ENCODE peak calls at places on chromosomes 6 and 20, in eight cellular contexts. One of them, this sample, is unnamed.
A peak's percentile ranks its signal among the peaks of the same experiment; 100 is the strongest.

GRCh38 chr20:41374568-41374920 is 7.9 kb upstream of the EMILIN3 start:
- ATAC-seq in heart right ventricle: no peak
- ATAC-seq in heart left ventricle: no peak
- ATAC-seq in stimulated activated naive CD8-positive, alpha-beta T cell treated with anti-CD3 and anti-CD28 coated beads, Interleukin-15, amount 100 ng/mL, for 72 hours: no peak
- ATAC-seq in left lung: no peak
- ATAC-seq in pancreas: no peak
- ATAC-seq in aorta: no peak
- ATAC-seq in SK-N-SH treated with all-trans-retinoic acid at 6 μM for 48 hours: no peak
- ATAC-seq in this sample: no peak

GRCh38 chr6:109526905-109527628 is 44.0 kb upstream of the ZBTB24 start:
- ATAC-seq in heart right ventricle: peak; percentile 51
- ATAC-seq in heart left ventricle: peak; percentile 60
- ATAC-seq in stimulated activated naive CD8-positive, alpha-beta T cell treated with anti-CD3 and anti-CD28 coated beads, Interleukin-15, amount 100 ng/mL, for 72 hours: peak; percentile 96
- ATAC-seq in left lung: peak; percentile 90
- ATAC-seq in pancreas: peak; percentile 79
- ATAC-seq in aorta: peak; percentile 74
- ATAC-seq in SK-N-SH treated with all-trans-retinoic acid at 6 μM for 48 hours: peak; percentile 99
- ATAC-seq in this sample: peak; percentile 47

GRCh38 chr6:43978473-43979360 is 148.5 kb downstream of the MRPL14 start:
- ATAC-seq in heart right ventricle: no peak
- ATAC-seq in heart left ventricle: peak; percentile 26
- ATAC-seq in stimulated activated naive CD8-positive, alpha-beta T cell treated with anti-CD3 and anti-CD28 coated beads, Interleukin-15, amount 100 ng/mL, for 72 hours: no peak
- ATAC-seq in left lung: no peak
- ATAC-seq in pancreas: no peak
- ATAC-seq in aorta: no peak
- ATAC-seq in SK-N-SH treated with all-trans-retinoic acid at 6 μM for 48 hours: no peak
- ATAC-seq in this sample: no peak

GRCh38 chr6:37418727-37419126 is 14.3 kb upstream of the CMTR1 start:
- ATAC-seq in heart right ventricle: no peak
- ATAC-seq in heart left ventricle: no peak
- ATAC-seq in stimulated activated naive CD8-positive, alpha-beta T cell treated with anti-CD3 and anti-CD28 coated beads, Interleukin-15, amount 100 ng/mL, for 72 hours: no peak
- ATAC-seq in left lung: no peak
- ATAC-seq in pancreas: no peak
- ATAC-seq in aorta: no peak
- ATAC-seq in SK-N-SH treated with all-trans-retinoic acid at 6 μM for 48 hours: no peak
- ATAC-seq in this sample: no peak

GRCh38 chr20:52150440-52151258 is 40.9 kb downstream of the ZFP64 start:
- ATAC-seq in heart right ventricle: no peak
- ATAC-seq in heart left ventricle: no peak
- ATAC-seq in stimulated activated naive CD8-positive, alpha-beta T cell treated with anti-CD3 and anti-CD28 coated beads, Interleukin-15, amount 100 ng/mL, for 72 hours: no peak
- ATAC-seq in left lung: peak; percentile 76
- ATAC-seq in pancreas: peak; percentile 76
- ATAC-seq in aorta: no peak
- ATAC-seq in SK-N-SH treated with all-trans-retinoic acid at 6 μM for 48 hours: peak; percentile 76
- ATAC-seq in this sample: peak; percentile 29

GRCh38 chr6:3825331-3825831 is 23.8 kb upstream of the FAM50B start:
- ATAC-seq in heart right ventricle: peak; percentile 56
- ATAC-seq in heart left ventricle: peak; percentile 64
- ATAC-seq in stimulated activated naive CD8-positive, alpha-beta T cell treated with anti-CD3 and anti-CD28 coated beads, Interleukin-15, amount 100 ng/mL, for 72 hours: no peak
- ATAC-seq in left lung: peak; percentile 84
- ATAC-seq in pancreas: peak; percentile 17
- ATAC-seq in aorta: peak; percentile 77
- ATAC-seq in SK-N-SH treated with all-trans-retinoic acid at 6 μM for 48 hours: peak; percentile 53
- ATAC-seq in this sample: peak; percentile 54

GRCh38 chr6:127215931-127216330 is 50.7 kb upstream of the RNF146 start:
- ATAC-seq in heart right ventricle: no peak
- ATAC-seq in heart left ventricle: no peak
- ATAC-seq in stimulated activated naive CD8-positive, alpha-beta T cell treated with anti-CD3 and anti-CD28 coated beads, Interleukin-15, amount 100 ng/mL, for 72 hours: no peak
- ATAC-seq in left lung: no peak
- ATAC-seq in pancreas: no peak
- ATAC-seq in aorta: no peak
- ATAC-seq in SK-N-SH treated with all-trans-retinoic acid at 6 μM for 48 hours: no peak
- ATAC-seq in this sample: no peak

GRCh38 chr6:132414761-132415160 is 13.5 kb upstream of the MOXD1 start:
- ATAC-seq in heart right ventricle: no peak
- ATAC-seq in heart left ventricle: peak; percentile 88
- ATAC-seq in stimulated activated naive CD8-positive, alpha-beta T cell treated with anti-CD3 and anti-CD28 coated beads, Interleukin-15, amount 100 ng/mL, for 72 hours: no peak
- ATAC-seq in left lung: no peak
- ATAC-seq in pancreas: no peak
- ATAC-seq in aorta: no peak
- ATAC-seq in SK-N-SH treated with all-trans-retinoic acid at 6 μM for 48 hours: no peak
- ATAC-seq in this sample: no peak

GRCh38 chr20:17377222-17377621 is 150.4 kb downstream of the PCSK2 start:
- ATAC-seq in heart right ventricle: no peak
- ATAC-seq in heart left ventricle: no peak
- ATAC-seq in stimulated activated naive CD8-positive, alpha-beta T cell treated with anti-CD3 and anti-CD28 coated beads, Interleukin-15, amount 100 ng/mL, for 72 hours: no peak
- ATAC-seq in left lung: no peak
- ATAC-seq in pancreas: no peak
- ATAC-seq in aorta: no peak
- ATAC-seq in SK-N-SH treated with all-trans-retinoic acid at 6 μM for 48 hours: no peak
- ATAC-seq in this sample: no peak